ENCODE peak calls at places on chromosome 4, in five cellular contexts. A, Y, V, T and L are unnamed samples. For H3K9me3, the result is how much of the 10 kb centered on the place peaks cover.

GRCh38 chr4:72055566-72055965 is 23.8 kb downstream of the NPFFR2 start:
- DNase-seq in V (no peak), T (no peak), Y (no peak), A (no peak), L (no peak)

GRCh38 chr4:184899261-184900134 is 73.7 kb upstream of the ACSL1 start:
- DNase-seq in Y (peak), V (peak), A (no peak), T (no peak), L (no peak)

GRCh38 chr4:141417387-141417786 is 196.7 kb downstream of the ZNF330 start:
- DNase-seq in Y (no peak), A (no peak), V (no peak), T (no peak), L (no peak)

GRCh38 chr4:39641451-39641850 is 2.8 kb upstream of the SMIM14 start:
- DNase-seq in V (no peak), T (no peak), Y (no peak), A (no peak), L (no peak)

GRCh38 chr4:40672528-40673522 is 43.2 kb upstream of the RBM47 start:
- DNase-seq in T (no peak), A (peak), Y (peak), V (no peak), L (peak)

GRCh38 chr4:8010618-8011017 is 71.0 kb upstream of the AFAP1 start:
- DNase-seq in V (peak), T (peak), A (no peak), Y (no peak), L (no peak)

GRCh38 chr4:181078236-181078635 is 1165.0 kb upstream of the TENM3 start:
- DNase-seq in T (no peak), A (no peak), V (no peak), Y (no peak), L (no peak)

GRCh38 chr4:150411527-150411926 is 170.4 kb upstream of the MAB21L2 start:
- DNase-seq in A (no peak), V (no peak), Y (no peak), T (no peak), L (no peak)

GRCh38 chr4:153142700-153143438 is 61.4 kb upstream of the TRIM2 start:
- DNase-seq in V (peak), T (peak), Y (peak), A (peak), L (peak)

GRCh38 chr4:42399393-42399792 is 2.1 kb downstream of the SHISA3 start:
- DNase-seq in A (no peak), Y (no peak), V (no peak), T (no peak), L (no peak)

GRCh38 chr4:81314196-81314896 is 99.3 kb upstream of the PRKG2 start:
- DNase-seq in Y (peak), V (peak), T (peak), A (no peak), L (no peak)

GRCh38 chr4:155342142-155342541 is 34.6 kb downstream of the MAP9 start:
- DNase-seq in A (no peak), T (no peak), V (no peak), Y (no peak), L (peak)

GRCh38 chr4:112251044-112251632 is 19.6 kb downstream of the AP1AR start:
- DNase-seq in T (no peak), A (no peak), V (no peak), Y (no peak), L (no peak)

GRCh38 chr4:182842104-182842600 is 75.0 kb downstream of the DCTD start:
- DNase-seq in A (no peak), V (no peak), Y (no peak), T (no peak), L (no peak)

GRCh38 chr4:173135241-173135847 is 33.3 kb upstream of the GALNT7 start:
- DNase-seq in T (no peak), V (no peak), Y (no peak), A (no peak), L (no peak)

GRCh38 chr4:41072021-41072777 is 142.1 kb downstream of the APBB2 start:
- DNase-seq in A (no peak), T (no peak), V (no peak), Y (no peak), L (peak)

GRCh38 chr4:41028392-41029076 is 185.8 kb downstream of the APBB2 start:
- DNase-seq in A (no peak), V (no peak), T (no peak), Y (no peak), L (no peak)

GRCh38 chr4:156968479-156968984 is 3.1 kb downstream of the PDGFC start:
- DNase-seq in V (peak), T (peak), A (no peak), Y (peak), L (peak)

GRCh38 chr4:98605216-98605615 is 53.2 kb downstream of the TSPAN5 start:
- DNase-seq in Y (no peak), V (no peak), T (no peak), A (no peak), L (no peak)

GRCh38 chr4:141375855-141376254 is 155.2 kb downstream of the ZNF330 start:
- DNase-seq in T (no peak), Y (no peak), V (no peak), A (no peak), L (peak)

DNA sequence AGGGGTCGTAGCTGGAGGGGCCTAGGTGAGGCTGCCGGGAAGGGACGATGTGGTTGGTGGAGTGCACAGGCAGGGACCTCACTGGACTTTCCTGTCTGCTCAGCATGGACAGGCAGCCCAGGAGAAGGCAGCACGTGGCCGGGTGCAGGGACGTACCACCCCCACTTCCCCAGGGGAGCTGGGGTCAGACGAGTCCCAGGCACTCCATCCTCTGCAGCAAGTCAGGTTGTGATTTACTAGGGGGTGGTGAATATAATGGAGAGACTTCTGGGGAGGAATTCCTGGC is 1.5 kb upstream of the CTBP1 start:
- DNase-seq in V (no peak), T (no peak), Y (no peak), A (no peak), L (no peak)
- H3K9me3 ChIP-seq in V (under half), T (under half), Y (under half), A (under half), L (under half)

GRCh38 chr4:88659061-88659889 is 38.4 kb downstream of the NAP1L5 start:
- DNase-seq in A (no peak), T (peak), Y (no peak), V (peak), L (peak)

GRCh38 chr4:88649716-88650115 is 47.9 kb downstream of the NAP1L5 start:
- DNase-seq in A (no peak), Y (no peak), V (no peak), T (no peak), L (no peak)

GRCh38 chr4:88655226-88655625 is 42.4 kb downstream of the NAP1L5 start:
- DNase-seq in A (no peak), V (no peak), T (no peak), Y (no peak), L (no peak)

DNA sequence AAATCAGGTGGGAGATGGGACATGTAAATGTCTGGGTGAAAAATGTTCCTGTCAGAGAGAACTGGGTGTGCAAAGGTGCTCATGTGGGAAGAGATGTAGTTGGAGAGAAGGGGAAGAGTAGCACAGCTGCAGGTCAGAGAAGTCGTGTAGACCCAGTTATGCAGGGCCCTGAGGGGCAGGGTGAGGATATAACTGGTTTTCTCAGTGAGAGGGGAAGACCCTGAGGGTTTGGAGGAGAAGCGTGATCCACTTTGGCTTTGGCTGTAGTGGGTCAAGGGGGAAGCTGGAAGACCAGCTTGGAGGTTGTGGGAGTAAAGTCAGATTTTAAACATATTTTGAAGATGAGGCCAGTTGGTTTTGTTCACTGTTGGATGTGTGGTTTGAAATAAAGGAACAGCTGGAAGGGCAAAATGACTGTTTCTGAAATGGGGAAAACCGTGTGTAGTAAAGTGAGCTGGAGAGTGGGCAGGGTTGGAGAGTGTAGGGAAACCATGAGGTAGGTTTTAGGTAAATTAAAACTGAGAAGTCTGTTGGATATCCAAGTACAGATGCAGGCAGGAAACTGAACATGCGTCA is 44.2 kb downstream of the NAP1L5 start:
- DNase-seq in Y (no peak), A (no peak), T (no peak), V (no peak), L (no peak)
- H3K9me3 ChIP-seq in Y (under half), A (under half), T (under half), V (under half), L (under half)

DNA sequence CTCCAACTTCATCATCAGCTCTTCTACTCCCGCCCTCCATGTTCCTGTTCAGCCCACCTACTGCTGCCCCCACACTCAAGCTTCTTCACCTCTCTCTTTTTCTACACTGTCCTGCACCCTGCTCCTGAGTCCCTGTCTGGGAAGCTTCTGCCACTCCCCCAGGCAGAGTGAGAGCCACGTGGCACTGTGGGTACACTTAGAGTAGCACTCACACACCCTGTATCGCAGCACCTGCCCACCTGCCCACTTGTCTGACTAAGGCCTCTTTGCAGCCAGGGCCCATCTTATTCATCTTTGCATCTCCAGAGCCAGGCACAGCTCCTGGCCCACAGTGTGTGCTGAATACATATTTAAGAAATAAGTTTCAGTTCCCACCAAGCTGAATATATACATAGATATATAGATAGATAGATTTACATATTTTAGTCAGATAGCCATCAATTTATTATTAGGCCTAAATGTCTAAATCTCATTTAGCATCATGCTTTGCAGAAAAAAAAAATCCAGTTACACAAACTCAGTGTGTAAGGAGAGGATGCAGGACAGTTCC is 24.9 kb downstream of the CCDC149 start:
- DNase-seq in A (no peak), V (no peak), T (no peak), Y (no peak), L (no peak)
- H3K9me3 ChIP-seq in A (under half), V (under half), T (under half), Y (under half), L (under half)

DNA sequence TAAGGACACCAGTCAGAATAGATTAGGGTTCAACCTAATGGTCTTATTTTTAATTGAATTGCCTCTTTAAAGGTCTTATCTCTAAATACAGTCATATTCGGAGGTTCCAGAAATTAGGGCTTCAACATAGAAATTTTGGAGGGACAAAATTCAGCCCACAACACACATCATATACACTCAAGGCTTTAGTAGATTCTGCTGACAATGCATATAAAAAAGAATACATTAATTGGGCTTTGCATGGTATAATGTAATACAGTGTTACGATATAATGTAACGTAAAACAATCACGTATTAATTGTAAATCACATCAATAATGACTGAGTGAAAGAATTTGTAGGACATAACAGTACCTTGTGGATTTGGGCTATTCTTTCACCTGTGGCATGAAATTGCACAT is 787.8 kb downstream of the STIM2 start:
- DNase-seq in A (no peak), V (no peak), Y (no peak), T (no peak), L (no peak)
- H3K9me3 ChIP-seq in A (under half), V (under half), Y (under half), T (under half), L (under half)

GRCh38 chr4:11704136-11704535 is 275.4 kb upstream of the HS3ST1 start:
- DNase-seq in A (no peak), Y (no peak), T (no peak), V (no peak), L (no peak)

GRCh38 chr4:11702886-11703555 is 274.3 kb upstream of the HS3ST1 start:
- DNase-seq in A (no peak), T (no peak), Y (no peak), V (no peak), L (no peak)

GRCh38 chr4:11700751-11701226 is 272.1 kb upstream of the HS3ST1 start:
- DNase-seq in T (no peak), V (no peak), A (no peak), Y (no peak), L (no peak)

GRCh38 chr4:11698846-11699590 is 270.3 kb upstream of the HS3ST1 start:
- DNase-seq in V (no peak), A (no peak), Y (no peak), T (no peak), L (no peak)

GRCh38 chr4:11701978-11702377 is 273.3 kb upstream of the HS3ST1 start:
- DNase-seq in T (no peak), V (no peak), Y (no peak), A (no peak), L (no peak)
- H3K9me3 ChIP-seq in T (under half), V (under half), Y (under half), A (under half), L (under half)

GRCh38 chr4:49000806-49001205 is 14.7 kb downstream of the CWH43 start:
- DNase-seq in V (no peak), Y (no peak), T (no peak), A (no peak), L (no peak)

GRCh38 chr4:49002931-49003330 is 16.9 kb downstream of the CWH43 start:
- DNase-seq in V (no peak), T (no peak), Y (no peak), A (no peak), L (no peak)

GRCh38 chr4:48997962-48998361 is 11.9 kb downstream of the CWH43 start:
- DNase-seq in Y (no peak), V (no peak), A (no peak), T (no peak), L (no peak)

DNA sequence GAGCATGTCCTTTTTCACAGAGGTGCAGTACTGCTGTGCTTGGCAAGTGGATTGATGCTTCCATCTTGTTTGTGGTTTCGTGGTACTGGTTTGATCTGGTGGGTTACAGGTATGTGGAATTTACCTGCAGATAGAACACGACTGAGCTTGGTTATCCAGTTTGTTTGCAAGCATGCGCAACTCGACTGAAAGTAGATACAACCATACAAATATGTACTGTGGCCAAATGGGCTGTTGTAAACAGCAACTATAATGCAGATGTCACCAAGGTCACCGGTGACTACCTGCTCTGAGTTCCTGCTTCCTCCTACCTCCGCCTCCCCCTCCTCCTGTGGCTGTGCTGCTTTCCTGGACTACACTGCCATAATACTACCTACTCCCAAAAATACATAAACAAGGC is 12.4 kb downstream of the CWH43 start:
- DNase-seq in Y (no peak), A (no peak), V (no peak), T (no peak), L (no peak)
- H3K9me3 ChIP-seq in Y (under half), A (under half), V (under half), T (under half), L (under half)

GRCh38 chr4:337932-338758 is 531 bp downstream of the ZNF141 start:
- DNase-seq in T (peak), Y (peak), V (peak), A (no peak), L (no peak)
- H3K9me3 ChIP-seq in T (under half), Y (under half), V (under half), A (under half), L (under half)

GRCh38 chr4:4593596-4593995 is 51.7 kb upstream of the STX18 start:
- DNase-seq in V (no peak), A (no peak), T (no peak), Y (no peak), L (no peak)
- H3K9me3 ChIP-seq in V (under half), A (under half), T (under half), Y (under half), L (under half)